ENCODE peak calls at places on chromosomes 13 and 19, in six cellular contexts. C is activated CD4-positive, alpha-beta T cell treated with anti-CD3 and anti-CD28 coated beads, Interleukin-2, amount 50 U/mL, for 48 hours; S is ureter; K is NCI-H2081; P is Calu3; U is neural crest cell. D is an unnamed sample.

GRCh38 chr13:35278917-35279316 is 197.6 kb downstream of the MAB21L1 start:
- DNase-seq in S (no peak), P (no peak), C (no peak), U (no peak), K (no peak), D (no peak)

GRCh38 chr19:12782424-12783225 is 7.3 kb upstream of the HOOK2 start:
- DNase-seq in U (peak), C (peak), P (peak), K (peak), S (peak), D (peak)

GRCh38 chr13:51943721-51944120 is 67.5 kb downstream of the ATP7B start:
- DNase-seq in C (no peak), S (no peak), P (no peak), U (no peak), K (no peak), D (no peak)

GRCh38 chr19:10642473-10642872 is 11.7 kb upstream of the ILF3 start:
- DNase-seq in U (no peak), S (no peak), K (no peak), P (no peak), C (no peak), D (no peak)

GRCh38 chr13:23381877-23382276 is 51.6 kb downstream of the SACS start:
- DNase-seq in K (peak), S (no peak), U (no peak), C (no peak), P (no peak), D (peak)

GRCh38 chr13:19927117-19927734 is 31.3 kb upstream of the ZMYM2 start:
- DNase-seq in P (no peak), U (no peak), C (no peak), K (no peak), S (no peak), D (peak)

GRCh38 chr19:18568367-18568766 is 3.3 kb upstream of the UBA52 start:
- DNase-seq in C (no peak), S (no peak), K (no peak), U (no peak), P (no peak), D (no peak)

GRCh38 chr13:60268203-60268555 is 104.5 kb upstream of the DIAPH3 start:
- DNase-seq in K (no peak), C (no peak), S (no peak), U (no peak), P (no peak), D (no peak)

GRCh38 chr19:46878613-46879375 is 18.0 kb downstream of the ARHGAP35 start:
- DNase-seq in C (no peak), K (no peak), U (no peak), S (no peak), P (no peak), D (no peak)

GRCh38 chr19:46718157-46718933 is 1.4 kb upstream of the PRKD2 start:
- DNase-seq in C (peak), S (no peak), K (no peak), U (no peak), P (peak), D (peak)

GRCh38 chr19:45322311-45322710 is 364 bp downstream of the CKM start:
- DNase-seq in C (no peak), K (no peak), P (no peak), S (no peak), U (no peak), D (peak)

GRCh38 chr19:51750381-51751124 is 1.1 kb downstream of the FPR1 start:
- DNase-seq in K (no peak), P (no peak), U (no peak), C (no peak), S (no peak), D (no peak)

GRCh38 chr13:37618554-37618953 is 20.0 kb upstream of the POSTN start:
- DNase-seq in P (no peak), U (no peak), S (no peak), C (no peak), K (no peak), D (no peak)

GRCh38 chr19:13428352-13428751 is 77.9 kb downstream of the CACNA1A start:
- DNase-seq in C (peak), U (peak), P (peak), S (no peak), K (peak), D (no peak)

GRCh38 chr19:16068696-16069259 is 7.5 kb upstream of the TPM4 start:
- DNase-seq in U (no peak), S (no peak), C (no peak), K (no peak), P (no peak), D (no peak)

GRCh38 chr19:48512504-48513288 is 1.1 kb upstream of the LMTK3 start:
- DNase-seq in U (no peak), P (no peak), K (no peak), C (no peak), S (no peak), D (no peak)

GRCh38 chr19:12205296-12205695 is 42.4 kb downstream of the ZNF136 start:
- DNase-seq in S (no peak), U (no peak), K (no peak), C (no peak), P (no peak), D (no peak)

GRCh38 chr13:58151452-58151851 is 519.9 kb downstream of the PCDH17 start:
- DNase-seq in S (no peak), U (no peak), P (no peak), C (no peak), K (no peak), D (no peak)

GRCh38 chr19:14110650-14111049 is 6.9 kb downstream of the PRKACA start:
- DNase-seq in P (no peak), C (no peak), S (no peak), K (no peak), U (no peak), D (no peak)

GRCh38 chr19:33674575-33675367 is 53.0 kb downstream of the CHST8 start:
- DNase-seq in S (no peak), U (no peak), C (no peak), P (no peak), K (no peak), D (no peak)

GRCh38 chr19:29188289-29188688 is 24.7 kb downstream of the UQCRFS1 start:
- DNase-seq in K (no peak), S (no peak), C (no peak), U (no peak), P (no peak), D (no peak)

GRCh38 chr13:31274345-31274870 is 74.6 kb downstream of the B3GLCT start:
- DNase-seq in K (no peak), C (no peak), U (peak), P (no peak), S (no peak), D (no peak)

GRCh38 chr13:46866150-46866549 is 30.7 kb downstream of the HTR2A start:
- DNase-seq in C (no peak), P (peak), K (no peak), U (peak), S (no peak), D (peak)

GRCh38 chr19:11971045-11971444 is 6.2 kb downstream of the ZNF763 start:
- DNase-seq in K (no peak), C (no peak), U (no peak), P (no peak), S (no peak), D (no peak)

GRCh38 chr19:12796146-12797071 is 5.1 kb downstream of the JUNB start:
- DNase-seq in S (peak), P (peak), K (peak), C (peak), U (peak), D (peak)

GRCh38 chr13:26011996-26012688 is 39.7 kb downstream of the SHISA2 start:
- DNase-seq in K (no peak), S (no peak), C (peak), U (no peak), P (no peak), D (no peak)

GRCh38 chr19:42270346-42271044 is 1.4 kb downstream of the CIC start:
- DNase-seq in C (peak), U (no peak), P (peak), K (no peak), S (peak), D (no peak)

GRCh38 chr13:110314516-110315245 is 7.6 kb downstream of the COL4A2 start:
- DNase-seq in U (no peak), S (no peak), P (no peak), K (no peak), C (no peak), D (no peak)

GRCh38 chr13:34933349-34933748 is 8.7 kb upstream of the NBEA start:
- DNase-seq in S (no peak), U (no peak), C (no peak), P (no peak), K (no peak), D (no peak)

GRCh38 chr19:29277107-29277506 is 64.2 kb upstream of the UQCRFS1 start:
- DNase-seq in U (no peak), C (peak), K (no peak), P (peak), S (peak), D (no peak)

GRCh38 chr19:2479556-2480194 is 3.7 kb downstream of the GADD45B start:
- DNase-seq in U (no peak), K (no peak), C (no peak), S (no peak), P (no peak), D (no peak)

GRCh38 chr13:50951366-50951765 is 41.8 kb downstream of the RNASEH2B start:
- DNase-seq in K (no peak), U (no peak), S (no peak), P (no peak), C (no peak), D (no peak)

GRCh38 chr13:35723820-35724219 is 247.3 kb upstream of the MAB21L1 start:
- DNase-seq in C (no peak), K (no peak), U (no peak), P (no peak), S (no peak), D (no peak)

GRCh38 chr19:2261438-2262172 is 5.4 kb upstream of the JSRP1 start:
- DNase-seq in C (peak), U (peak), S (no peak), K (no peak), P (no peak), D (no peak)

GRCh38 chr13:91031508-91031907 is 316.0 kb upstream of the MIR17HG start:
- DNase-seq in S (no peak), U (no peak), C (no peak), P (no peak), K (no peak), D (no peak)

GRCh38 chr13:60645552-60646138 is 248.6 kb downstream of the TDRD3 start:
- DNase-seq in S (no peak), P (no peak), K (no peak), U (no peak), C (no peak), D (no peak)

GRCh38 chr13:21986602-21987001 is 315.7 kb downstream of the FGF9 start:
- DNase-seq in K (no peak), C (no peak), U (no peak), P (no peak), S (peak), D (no peak)

GRCh38 chr13:95723428-95723827 is 46.5 kb downstream of the DNAJC3 start:
- DNase-seq in K (no peak), U (no peak), C (no peak), S (no peak), P (no peak), D (no peak)

GRCh38 chr19:8361921-8362793 is 1.8 kb upstream of the ANGPTL4 start:
- DNase-seq in S (peak), C (peak), K (no peak), U (no peak), P (peak), D (peak)

D was measured in NCI-H1105 treated with DMSO at 0.1 percent for 48 hours.